ENCODE peak calls at places on chromosome 2, in five cellular contexts. W is uterus, L is fibroblast of mammary gland, J is retinal pigment epithelial cell, A is AG08395. V is an unnamed sample.

GRCh38 chr2:35343135-35343534 is 1012.4 kb upstream of the CRIM1 start:
- DNase-seq in W (no peak), L (no peak), J (no peak), A (no peak), V (no peak)

GRCh38 chr2:63056309-63057065 is 5.9 kb downstream of the OTX1 start:
- DNase-seq in W (no peak), L (peak), J (no peak), A (no peak), V (no peak)

GRCh38 chr2:19503915-19504314 is 145.5 kb upstream of the OSR1 start:
- DNase-seq in W (no peak), L (no peak), J (no peak), A (no peak), V (no peak)

GRCh38 chr2:226581004-226581403 is 218.6 kb downstream of the IRS1 start:
- DNase-seq in W (no peak), L (no peak), J (no peak), A (no peak), V (no peak)

GRCh38 chr2:226799976-226800940 is 638 bp upstream of the IRS1 start:
- DNase-seq in W (no peak), L (no peak), J (no peak), A (no peak), V (no peak)

GRCh38 chr2:19653336-19653908 is 248.4 kb downstream of the TTC32 start:
- DNase-seq in W (no peak), L (no peak), J (no peak), A (no peak), V (no peak)

GRCh38 chr2:176535480-176536113 is 266.4 kb downstream of the MTX2 start:
- DNase-seq in W (no peak), L (peak), J (no peak), A (no peak), V (no peak)

GRCh38 chr2:12044857-12045256 is 298.4 kb downstream of the LPIN1 start:
- DNase-seq in W (no peak), L (no peak), J (no peak), A (no peak), V (no peak)

GRCh38 chr2:236852977-236853374 is 232.7 kb upstream of the COPS8 start:
- DNase-seq in W (no peak), L (no peak), J (no peak), A (no peak), V (no peak)

GRCh38 chr2:953975-954686 is 3.5 kb downstream of the SNTG2 start:
- DNase-seq in W (no peak), L (peak), J (no peak), A (peak), V (peak)

V was measured in GM04503.